ENCODE peak calls at places on chromosomes 13 and 19, in six cellular contexts. One of them, this sample, is unnamed.

GRCh38 chr19:6730941-6731670 is 6.3 kb downstream of the GPR108 start:
- ATAC-seq in HCT116: peak
- ATAC-seq in upper lobe of right lung: no peak
- ATAC-seq in CD4-positive, alpha-beta T cell: no peak
- ATAC-seq in heart right ventricle: no peak
- ATAC-seq in heart left ventricle: no peak
- ATAC-seq in this sample: no peak

GRCh38 chr13:109939105-109939504 is 152.7 kb upstream of the IRS2 start:
- ATAC-seq in HCT116: no peak
- ATAC-seq in upper lobe of right lung: no peak
- ATAC-seq in CD4-positive, alpha-beta T cell: no peak
- ATAC-seq in heart right ventricle: no peak
- ATAC-seq in heart left ventricle: no peak
- ATAC-seq in this sample: no peak

GRCh38 chr19:7670150-7670784 is 1.4 kb downstream of the RETN start:
- ATAC-seq in HCT116: no peak
- ATAC-seq in upper lobe of right lung: peak
- ATAC-seq in CD4-positive, alpha-beta T cell: peak
- ATAC-seq in heart right ventricle: no peak
- ATAC-seq in heart left ventricle: peak
- ATAC-seq in this sample: no peak

GRCh38 chr19:15479391-15480345 is at the start of gene PGLYRP2:
- ATAC-seq in HCT116: peak
- ATAC-seq in upper lobe of right lung: peak
- ATAC-seq in CD4-positive, alpha-beta T cell: peak
- ATAC-seq in heart right ventricle: peak
- ATAC-seq in heart left ventricle: peak
- ATAC-seq in this sample: no peak

GRCh38 chr13:61188057-61188456 is 227.6 kb downstream of the PCDH20 start:
- ATAC-seq in HCT116: no peak
- ATAC-seq in upper lobe of right lung: no peak
- ATAC-seq in CD4-positive, alpha-beta T cell: no peak
- ATAC-seq in heart right ventricle: no peak
- ATAC-seq in heart left ventricle: no peak
- ATAC-seq in this sample: no peak

GRCh38 chr19:54102421-54103169 is at the start of gene NDUFA3:
- ATAC-seq in HCT116: peak
- ATAC-seq in upper lobe of right lung: peak
- ATAC-seq in CD4-positive, alpha-beta T cell: peak
- ATAC-seq in heart right ventricle: peak
- ATAC-seq in heart left ventricle: peak
- ATAC-seq in this sample: peak

GRCh38 chr13:94175076-94175475 is 304.4 kb downstream of the DCT start:
- ATAC-seq in HCT116: no peak
- ATAC-seq in upper lobe of right lung: no peak
- ATAC-seq in CD4-positive, alpha-beta T cell: no peak
- ATAC-seq in heart right ventricle: no peak
- ATAC-seq in heart left ventricle: no peak
- ATAC-seq in this sample: no peak

GRCh38 chr13:64928704-64929499 is 2301.2 kb downstream of the PCDH9 start:
- ATAC-seq in HCT116: peak
- ATAC-seq in upper lobe of right lung: no peak
- ATAC-seq in CD4-positive, alpha-beta T cell: no peak
- ATAC-seq in heart right ventricle: no peak
- ATAC-seq in heart left ventricle: no peak
- ATAC-seq in this sample: no peak

GRCh38 chr19:10061717-10062310 is 24.3 kb upstream of the SHFL start:
- ATAC-seq in HCT116: no peak
- ATAC-seq in upper lobe of right lung: no peak
- ATAC-seq in CD4-positive, alpha-beta T cell: no peak
- ATAC-seq in heart right ventricle: no peak
- ATAC-seq in heart left ventricle: no peak
- ATAC-seq in this sample: no peak

GRCh38 chr19:1068111-1069001 is 1.4 kb downstream of the ARHGAP45 start:
- ATAC-seq in HCT116: no peak
- ATAC-seq in upper lobe of right lung: peak
- ATAC-seq in CD4-positive, alpha-beta T cell: peak
- ATAC-seq in heart right ventricle: no peak
- ATAC-seq in heart left ventricle: peak
- ATAC-seq in this sample: no peak

GRCh38 chr13:93814658-93815057 is 588.1 kb downstream of the GPC6 start:
- ATAC-seq in HCT116: no peak
- ATAC-seq in upper lobe of right lung: no peak
- ATAC-seq in CD4-positive, alpha-beta T cell: no peak
- ATAC-seq in heart right ventricle: no peak
- ATAC-seq in heart left ventricle: no peak
- ATAC-seq in this sample: no peak

GRCh38 chr13:98802999-98803666 is 50.7 kb upstream of the SLC15A1 start:
- ATAC-seq in HCT116: no peak
- ATAC-seq in upper lobe of right lung: no peak
- ATAC-seq in CD4-positive, alpha-beta T cell: no peak
- ATAC-seq in heart right ventricle: peak
- ATAC-seq in heart left ventricle: peak
- ATAC-seq in this sample: no peak

GRCh38 chr13:93226065-93226622 is 463 bp upstream of the GPC6 start:
- ATAC-seq in HCT116: no peak
- ATAC-seq in upper lobe of right lung: no peak
- ATAC-seq in CD4-positive, alpha-beta T cell: no peak
- ATAC-seq in heart right ventricle: no peak
- ATAC-seq in heart left ventricle: no peak
- ATAC-seq in this sample: no peak

GRCh38 chr19:29193116-29193515 is 19.8 kb downstream of the UQCRFS1 start:
- ATAC-seq in HCT116: no peak
- ATAC-seq in upper lobe of right lung: no peak
- ATAC-seq in CD4-positive, alpha-beta T cell: no peak
- ATAC-seq in heart right ventricle: no peak
- ATAC-seq in heart left ventricle: no peak
- ATAC-seq in this sample: no peak

GRCh38 chr19:50155520-50156109 is 7.5 kb downstream of the IZUMO2 start:
- ATAC-seq in HCT116: peak
- ATAC-seq in upper lobe of right lung: no peak
- ATAC-seq in CD4-positive, alpha-beta T cell: no peak
- ATAC-seq in heart right ventricle: no peak
- ATAC-seq in heart left ventricle: no peak
- ATAC-seq in this sample: no peak

GRCh38 chr13:40215311-40215710 is 451.1 kb downstream of the FOXO1 start:
- ATAC-seq in HCT116: no peak
- ATAC-seq in upper lobe of right lung: no peak
- ATAC-seq in CD4-positive, alpha-beta T cell: peak
- ATAC-seq in heart right ventricle: no peak
- ATAC-seq in heart left ventricle: no peak
- ATAC-seq in this sample: no peak

GRCh38 chr13:50369646-50370045 is 354.4 kb downstream of the KCNRG start:
- ATAC-seq in HCT116: no peak
- ATAC-seq in upper lobe of right lung: no peak
- ATAC-seq in CD4-positive, alpha-beta T cell: no peak
- ATAC-seq in heart right ventricle: no peak
- ATAC-seq in heart left ventricle: no peak
- ATAC-seq in this sample: no peak

GRCh38 chr13:29507356-29507755 is 88.1 kb downstream of the SLC7A1 start:
- ATAC-seq in HCT116: no peak
- ATAC-seq in upper lobe of right lung: no peak
- ATAC-seq in CD4-positive, alpha-beta T cell: no peak
- ATAC-seq in heart right ventricle: peak
- ATAC-seq in heart left ventricle: peak
- ATAC-seq in this sample: peak

GRCh38 chr13:84653915-84654534 is 771.8 kb upstream of the SLITRK1 start:
- ATAC-seq in HCT116: no peak
- ATAC-seq in upper lobe of right lung: no peak
- ATAC-seq in CD4-positive, alpha-beta T cell: no peak
- ATAC-seq in heart right ventricle: peak
- ATAC-seq in heart left ventricle: peak
- ATAC-seq in this sample: no peak

GRCh38 chr13:39684531-39685137 is 29.2 kb downstream of the COG6 start:
- ATAC-seq in HCT116: peak
- ATAC-seq in upper lobe of right lung: no peak
- ATAC-seq in CD4-positive, alpha-beta T cell: peak
- ATAC-seq in heart right ventricle: no peak
- ATAC-seq in heart left ventricle: no peak
- ATAC-seq in this sample: no peak

GRCh38 chr13:73828811-73829210 is 305.4 kb downstream of the KLF12 start:
- ATAC-seq in HCT116: no peak
- ATAC-seq in upper lobe of right lung: no peak
- ATAC-seq in CD4-positive, alpha-beta T cell: no peak
- ATAC-seq in heart right ventricle: no peak
- ATAC-seq in heart left ventricle: no peak
- ATAC-seq in this sample: no peak

GRCh38 chr19:1172353-1173159 is 1.5 kb downstream of the SBNO2 start:
- ATAC-seq in HCT116: peak
- ATAC-seq in upper lobe of right lung: peak
- ATAC-seq in CD4-positive, alpha-beta T cell: no peak
- ATAC-seq in heart right ventricle: peak
- ATAC-seq in heart left ventricle: peak
- ATAC-seq in this sample: peak

GRCh38 chr19:13830761-13831481 is 35.7 kb downstream of the ZSWIM4 start:
- ATAC-seq in HCT116: no peak
- ATAC-seq in upper lobe of right lung: no peak
- ATAC-seq in CD4-positive, alpha-beta T cell: no peak
- ATAC-seq in heart right ventricle: no peak
- ATAC-seq in heart left ventricle: no peak
- ATAC-seq in this sample: no peak

GRCh38 chr19:42092350-42092749 is 16.4 kb downstream of the ZNF574 start:
- ATAC-seq in HCT116: peak
- ATAC-seq in upper lobe of right lung: peak
- ATAC-seq in CD4-positive, alpha-beta T cell: peak
- ATAC-seq in heart right ventricle: peak
- ATAC-seq in heart left ventricle: peak
- ATAC-seq in this sample: peak

GRCh38 chr19:3292958-3293529 is 68.6 kb downstream of the CELF5 start:
- ATAC-seq in HCT116: no peak
- ATAC-seq in upper lobe of right lung: no peak
- ATAC-seq in CD4-positive, alpha-beta T cell: no peak
- ATAC-seq in heart right ventricle: no peak
- ATAC-seq in heart left ventricle: no peak
- ATAC-seq in this sample: no peak

GRCh38 chr13:110382229-110382628 is 75.1 kb downstream of the COL4A2 start:
- ATAC-seq in HCT116: no peak
- ATAC-seq in upper lobe of right lung: no peak
- ATAC-seq in CD4-positive, alpha-beta T cell: no peak
- ATAC-seq in heart right ventricle: no peak
- ATAC-seq in heart left ventricle: no peak
- ATAC-seq in this sample: no peak

GRCh38 chr13:21297452-21297851 is 121.0 kb downstream of the MRPL57 start:
- ATAC-seq in HCT116: no peak
- ATAC-seq in upper lobe of right lung: no peak
- ATAC-seq in CD4-positive, alpha-beta T cell: peak
- ATAC-seq in heart right ventricle: no peak
- ATAC-seq in heart left ventricle: no peak
- ATAC-seq in this sample: no peak

GRCh38 chr13:47291116-47291656 is 394.3 kb upstream of the HTR2A start:
- ATAC-seq in HCT116: no peak
- ATAC-seq in upper lobe of right lung: no peak
- ATAC-seq in CD4-positive, alpha-beta T cell: no peak
- ATAC-seq in heart right ventricle: no peak
- ATAC-seq in heart left ventricle: no peak
- ATAC-seq in this sample: no peak

GRCh38 chr13:85985791-85986190 is 186.6 kb upstream of the SLITRK6 start:
- ATAC-seq in HCT116: no peak
- ATAC-seq in upper lobe of right lung: no peak
- ATAC-seq in CD4-positive, alpha-beta T cell: no peak
- ATAC-seq in heart right ventricle: no peak
- ATAC-seq in heart left ventricle: no peak
- ATAC-seq in this sample: no peak

GRCh38 chr19:58351558-58351878 is 1.8 kb downstream of the A1BG start:
- ATAC-seq in HCT116: no peak
- ATAC-seq in upper lobe of right lung: no peak
- ATAC-seq in CD4-positive, alpha-beta T cell: no peak
- ATAC-seq in heart right ventricle: no peak
- ATAC-seq in heart left ventricle: no peak
- ATAC-seq in this sample: no peak

GRCh38 chr19:2722541-2723344 is 1.6 kb upstream of the DIRAS1 start:
- ATAC-seq in HCT116: peak
- ATAC-seq in upper lobe of right lung: peak
- ATAC-seq in CD4-positive, alpha-beta T cell: no peak
- ATAC-seq in heart right ventricle: peak
- ATAC-seq in heart left ventricle: peak
- ATAC-seq in this sample: peak

GRCh38 chr19:31892060-31892459 is 453.4 kb upstream of the ZNF507 start:
- ATAC-seq in HCT116: no peak
- ATAC-seq in upper lobe of right lung: no peak
- ATAC-seq in CD4-positive, alpha-beta T cell: no peak
- ATAC-seq in heart right ventricle: no peak
- ATAC-seq in heart left ventricle: no peak
- ATAC-seq in this sample: no peak

GRCh38 chr19:38183227-38183914 is 40.7 kb downstream of the DPF1 start:
- ATAC-seq in HCT116: peak
- ATAC-seq in upper lobe of right lung: peak
- ATAC-seq in CD4-positive, alpha-beta T cell: no peak
- ATAC-seq in heart right ventricle: peak
- ATAC-seq in heart left ventricle: peak
- ATAC-seq in this sample: peak

DNA sequence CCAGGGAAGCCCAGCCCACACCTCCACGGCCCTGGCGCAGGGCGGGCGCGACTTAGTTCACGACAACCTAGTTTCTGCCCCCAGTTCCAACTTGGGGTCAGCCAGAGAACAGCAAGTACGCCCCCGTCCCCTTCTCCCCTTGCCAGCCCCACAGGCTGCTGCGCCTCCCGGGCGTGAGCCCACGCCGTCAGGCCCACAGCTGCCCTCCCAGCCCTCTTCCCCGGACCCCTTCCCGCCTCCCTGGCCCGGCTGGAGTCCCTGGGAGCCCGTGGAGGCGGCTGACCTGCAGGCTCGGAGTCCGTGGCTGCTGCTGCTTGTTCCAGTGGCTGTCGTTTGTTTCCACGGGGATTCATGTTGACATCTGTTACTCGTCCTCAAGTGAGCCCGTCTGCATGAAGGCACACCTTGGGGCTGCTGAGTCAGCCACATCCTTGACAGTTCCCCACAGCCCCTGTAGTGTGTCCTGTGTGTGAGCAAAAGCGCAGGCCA is 86.0 kb downstream of the ATP11A start:
- ATAC-seq in HCT116: no peak
- ATAC-seq in upper lobe of right lung: no peak
- ATAC-seq in CD4-positive, alpha-beta T cell: no peak
- ATAC-seq in heart right ventricle: no peak
- ATAC-seq in heart left ventricle: no peak
- ATAC-seq in this sample: no peak
- TF ChIP-seq CTCF in HCT116: no peak
- TF ChIP-seq CTCF in upper lobe of right lung: no peak
- TF ChIP-seq CTCF in CD4-positive, alpha-beta T cell: no peak
- TF ChIP-seq CTCF in heart right ventricle: no peak
- TF ChIP-seq CTCF in heart left ventricle: no peak
- TF ChIP-seq CTCF in this sample: no peak

GRCh38 chr19:19399733-19400438 is 5.6 kb upstream of the GATAD2A start:
- ATAC-seq in HCT116: no peak
- ATAC-seq in upper lobe of right lung: no peak
- ATAC-seq in CD4-positive, alpha-beta T cell: no peak
- ATAC-seq in heart right ventricle: no peak
- ATAC-seq in heart left ventricle: peak
- ATAC-seq in this sample: no peak
- TF ChIP-seq CTCF in HCT116: no peak
- TF ChIP-seq CTCF in upper lobe of right lung: no peak
- TF ChIP-seq CTCF in CD4-positive, alpha-beta T cell: no peak
- TF ChIP-seq CTCF in heart right ventricle: peak
- TF ChIP-seq CTCF in heart left ventricle: no peak
- TF ChIP-seq CTCF in this sample: no peak

GRCh38 chr19:49127674-49128544 is 8.6 kb downstream of the PPFIA3 start:
- ATAC-seq in HCT116: peak
- ATAC-seq in upper lobe of right lung: peak
- ATAC-seq in CD4-positive, alpha-beta T cell: peak
- ATAC-seq in heart right ventricle: peak
- ATAC-seq in heart left ventricle: peak
- ATAC-seq in this sample: peak
- TF ChIP-seq CTCF in HCT116: no peak
- TF ChIP-seq CTCF in upper lobe of right lung: no peak
- TF ChIP-seq CTCF in CD4-positive, alpha-beta T cell: no peak
- TF ChIP-seq CTCF in heart right ventricle: peak
- TF ChIP-seq CTCF in heart left ventricle: no peak
- TF ChIP-seq CTCF in this sample: no peak

GRCh38 chr13:23579072-23579885 is 9.1 kb downstream of the TNFRSF19 start:
- ATAC-seq in HCT116: peak
- ATAC-seq in upper lobe of right lung: peak
- ATAC-seq in CD4-positive, alpha-beta T cell: peak
- ATAC-seq in heart right ventricle: peak
- ATAC-seq in heart left ventricle: peak
- ATAC-seq in this sample: peak
- TF ChIP-seq CTCF in HCT116: no peak
- TF ChIP-seq CTCF in upper lobe of right lung: no peak
- TF ChIP-seq CTCF in CD4-positive, alpha-beta T cell: no peak
- TF ChIP-seq CTCF in heart right ventricle: no peak
- TF ChIP-seq CTCF in heart left ventricle: no peak
- TF ChIP-seq CTCF in this sample: no peak

This sample was measured in gastroesophageal sphincter.